ENCODE peak calls at places on chromosomes 5 and 9, in ten cellular contexts. U is thyroid gland, D is HCT116, S is right lobe of liver, I is HL-60, B is OCI-LY7, E is AG10803, Y is astrocyte of the spinal cord, O is cardiac fibroblast, C is fibroblast of lung. T is an unnamed sample.

GRCh38 chr9:26813247-26813646 is 79.4 kb downstream of the CAAP1 start:
- DNase-seq in I (no peak), B (no peak), Y (peak), E (peak), C (peak), D (no peak), S (no peak), U (no peak), O (no peak), T (no peak)

GRCh38 chr9:136309806-136310220 is 5.9 kb upstream of the CCDC187 start:
- DNase-seq in B (no peak), D (no peak), I (no peak), E (no peak), O (no peak), U (no peak), S (no peak), Y (no peak), C (no peak), T (no peak)

GRCh38 chr9:71683598-71684235 is 84.6 kb downstream of the CEMIP2 start:
- DNase-seq in I (peak), S (peak), B (no peak), U (no peak), E (peak), O (peak), C (peak), D (peak), Y (peak), T (no peak)

GRCh38 chr5:2917093-2917492 is 165.6 kb upstream of the IRX2 start:
- DNase-seq in C (no peak), U (no peak), D (no peak), S (no peak), Y (no peak), I (no peak), O (no peak), E (no peak), B (no peak), T (no peak)

GRCh38 chr5:81829242-81829641 is 78.3 kb upstream of the SSBP2 start:
- DNase-seq in D (no peak), U (no peak), B (no peak), Y (no peak), I (no peak), S (peak), O (no peak), E (no peak), C (peak), T (no peak)

GRCh38 chr5:83662558-83662957 is 58.1 kb downstream of the HAPLN1 start:
- DNase-seq in U (no peak), B (no peak), Y (no peak), I (no peak), E (no peak), O (no peak), C (no peak), D (no peak), S (no peak), T (peak)

GRCh38 chr5:72441861-72442540 is 65.2 kb downstream of the ZNF366 start:
- DNase-seq in S (no peak), Y (peak), D (peak), U (no peak), E (peak), C (peak), B (no peak), I (no peak), O (peak), T (no peak)

GRCh38 chr9:7570107-7570720 is 229.4 kb downstream of the DMAC1 start:
- DNase-seq in S (no peak), C (peak), B (peak), I (peak), E (peak), O (peak), D (peak), Y (peak), U (peak), T (peak)

GRCh38 chr5:158807947-158808346 is 291.8 kb downstream of the EBF1 start:
- DNase-seq in E (peak), U (no peak), Y (no peak), I (no peak), C (no peak), O (peak), S (no peak), B (no peak), D (no peak), T (no peak)

GRCh38 chr9:129473523-129474244 is 147.2 kb downstream of the C9orf50 start:
- DNase-seq in S (no peak), Y (no peak), O (peak), U (peak), E (peak), B (no peak), C (peak), D (no peak), I (no peak), T (no peak)

GRCh38 chr9:15509931-15510788 is 610 bp downstream of the PSIP1 start:
- DNase-seq in C (peak), I (peak), O (peak), E (peak), D (no peak), B (peak), Y (peak), S (peak), U (peak), T (peak)

GRCh38 chr5:77181596-77182304 is 28.7 kb upstream of the PDE8B start:
- DNase-seq in E (no peak), Y (no peak), B (no peak), D (no peak), I (no peak), O (no peak), C (no peak), S (no peak), U (peak), T (no peak)

GRCh38 chr9:935348-935965 is 41.0 kb upstream of the DMRT3 start:
- DNase-seq in E (peak), D (no peak), U (peak), C (peak), I (no peak), S (no peak), Y (no peak), O (no peak), B (no peak), T (no peak)

GRCh38 chr5:17431272-17432050 is 66.6 kb upstream of the TAF11L2 start:
- DNase-seq in U (no peak), Y (no peak), O (no peak), I (no peak), E (no peak), D (no peak), B (peak), S (no peak), C (no peak), T (peak)

GRCh38 chr5:8247485-8247884 is 378.5 kb downstream of the MTRR start:
- DNase-seq in E (no peak), I (no peak), C (no peak), S (no peak), Y (no peak), B (no peak), D (no peak), O (no peak), U (no peak), T (no peak)

GRCh38 chr5:125233944-125234343 is 487.5 kb upstream of the ZNF608 start:
- DNase-seq in I (no peak), C (no peak), U (no peak), S (no peak), B (no peak), E (no peak), O (no peak), Y (no peak), D (no peak), T (no peak)

GRCh38 chr5:141615991-141616715 is 2.6 kb downstream of the DIAPH1 start:
- DNase-seq in E (no peak), U (no peak), D (no peak), I (no peak), Y (no peak), S (no peak), B (no peak), C (no peak), O (no peak), T (no peak)

GRCh38 chr5:93717162-93717561 is 24.2 kb downstream of the POU5F2 start:
- DNase-seq in D (no peak), I (peak), C (peak), B (no peak), S (peak), E (peak), Y (peak), U (peak), O (peak), T (no peak)

GRCh38 chr5:128913551-128913950 is 51.7 kb upstream of the SLC27A6 start:
- DNase-seq in D (no peak), S (no peak), O (no peak), C (no peak), I (no peak), U (no peak), B (no peak), Y (no peak), E (no peak), T (peak)

GRCh38 chr9:133589454-133590227 is 19.5 kb downstream of the FAM163B start:
- DNase-seq in E (no peak), Y (no peak), D (peak), C (no peak), O (no peak), B (peak), I (no peak), U (no peak), S (no peak), T (peak)

GRCh38 chr5:169153405-169153804 is 147.5 kb downstream of the SLIT3 start:
- DNase-seq in B (no peak), U (peak), S (no peak), D (no peak), O (peak), I (no peak), E (peak), Y (no peak), C (no peak), T (no peak)

GRCh38 chr9:90142580-90142979 is 500.0 kb downstream of the DIRAS2 start:
- DNase-seq in I (peak), O (peak), D (peak), U (peak), C (peak), Y (peak), S (peak), E (peak), B (peak), T (peak)

GRCh38 chr5:31551878-31552277 is 19.8 kb downstream of the C5orf22 start:
- DNase-seq in D (no peak), C (no peak), U (no peak), Y (no peak), I (no peak), O (no peak), S (no peak), B (no peak), E (no peak), T (no peak)

GRCh38 chr5:95701074-95701473 is 18.3 kb upstream of the SPATA9 start:
- DNase-seq in D (no peak), E (no peak), B (no peak), U (no peak), C (peak), Y (no peak), O (no peak), S (no peak), I (no peak), T (no peak)

GRCh38 chr5:68343421-68343826 is 127.9 kb downstream of the PIK3R1 start:
- DNase-seq in S (no peak), Y (peak), E (peak), D (no peak), B (no peak), O (peak), I (no peak), C (peak), U (peak), T (peak)

GRCh38 chr9:137369111-137369787 is 53.7 kb downstream of the EXD3 start:
- DNase-seq in S (no peak), C (no peak), D (no peak), E (no peak), I (no peak), U (no peak), B (no peak), Y (no peak), O (no peak), T (no peak)

GRCh38 chr5:142830241-142831018 is 60.3 kb downstream of the ARHGAP26 start:
- DNase-seq in S (no peak), B (no peak), Y (peak), D (no peak), I (no peak), C (peak), U (no peak), E (peak), O (peak), T (no peak)

GRCh38 chr9:33884856-33885701 is 68.1 kb downstream of the UBE2R2 start:
- DNase-seq in O (peak), B (no peak), S (no peak), U (peak), C (peak), Y (peak), E (peak), I (no peak), D (no peak), T (no peak)

GRCh38 chr5:67963789-67964519 is 251.6 kb upstream of the PIK3R1 start:
- DNase-seq in D (no peak), U (peak), S (no peak), E (no peak), I (no peak), O (no peak), B (no peak), C (no peak), Y (no peak), T (no peak)

GRCh38 chr5:118548761-118549160 is 439.6 kb downstream of the DTWD2 start:
- DNase-seq in E (peak), U (no peak), C (peak), S (no peak), O (peak), D (no peak), I (no peak), B (no peak), Y (peak), T (no peak)

GRCh38 chr5:157819502-157820125 is 39.3 kb downstream of the CLINT1 start:
- DNase-seq in Y (peak), D (no peak), S (no peak), B (no peak), O (peak), U (no peak), E (no peak), I (no peak), C (no peak), T (no peak)

DNA sequence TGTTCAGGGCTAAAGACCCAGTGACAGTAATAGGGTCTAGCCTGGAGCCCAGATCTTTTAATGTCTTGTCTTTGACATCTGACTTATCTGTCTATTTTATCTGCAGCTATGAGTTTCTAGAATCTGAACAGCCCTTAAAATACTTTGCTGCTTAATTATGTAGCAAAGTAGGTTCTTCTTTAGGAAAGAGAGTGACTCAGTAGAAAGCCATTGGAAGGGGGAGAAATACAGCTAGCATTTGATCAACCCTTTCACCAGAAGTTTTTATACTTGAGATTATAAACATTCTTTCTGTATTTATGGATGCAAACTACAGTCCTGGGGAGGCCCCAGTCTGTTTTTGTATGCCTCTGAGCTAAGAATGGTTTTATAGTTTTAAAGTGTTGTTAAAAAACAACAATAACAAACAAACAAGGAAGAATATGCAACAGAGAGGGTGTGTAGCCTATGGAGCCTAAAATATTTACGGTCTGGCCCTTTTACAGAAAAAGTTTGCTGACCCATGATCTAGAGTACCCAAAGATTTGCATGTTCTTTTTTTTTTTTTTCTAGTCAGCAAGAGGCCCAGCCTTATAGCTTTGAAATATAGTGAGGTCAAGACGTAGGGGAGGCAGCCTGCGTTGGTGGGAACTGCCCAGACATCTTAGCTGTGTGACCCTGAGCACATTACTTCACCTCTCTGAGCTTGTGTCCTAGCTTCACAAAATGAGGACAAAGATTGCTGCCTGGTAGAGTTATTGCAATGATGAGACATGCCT is 9.7 kb downstream of the GSN start:
- DNase-seq in S (no peak), C (peak), I (no peak), O (peak), E (peak), D (no peak), U (no peak), B (no peak), Y (peak), T (no peak)
- H3K4me3 ChIP-seq in S (no peak), C (peak), I (no peak), O (no peak), E (peak), D (peak), U (no peak), B (no peak), Y (no peak), T (no peak)

GRCh38 chr9:75333624-75334023 is 245.3 kb downstream of the OSTF1 start:
- DNase-seq in D (no peak), U (no peak), E (no peak), Y (no peak), C (no peak), O (no peak), S (no peak), B (no peak), I (no peak), T (no peak)
- TF ChIP-seq CTCF in D (peak), U (peak), E (no peak), Y (no peak), C (no peak), O (no peak), S (no peak), B (peak), I (no peak), T (no peak)

DNA sequence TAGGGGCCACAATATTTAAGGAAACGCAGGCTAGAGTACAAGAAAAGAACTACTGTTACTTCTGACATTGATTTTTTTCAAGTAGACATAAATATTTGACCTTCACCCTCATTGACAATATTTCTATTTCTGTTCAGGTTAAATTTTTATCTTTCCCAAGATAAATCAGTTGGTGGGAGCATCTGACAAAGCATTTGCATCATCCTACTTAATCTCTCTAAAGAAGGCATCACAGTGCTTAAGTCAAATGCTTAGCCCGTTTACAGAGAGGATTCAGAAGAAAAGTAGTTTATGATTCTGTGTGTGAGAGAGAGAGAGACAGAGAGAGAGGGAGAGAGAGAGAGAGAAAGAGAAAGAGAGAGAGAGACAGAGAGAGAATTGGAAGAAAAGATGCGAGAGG is 1093.3 kb upstream of the CDH6 start:
- DNase-seq in E (no peak), S (no peak), B (no peak), O (no peak), C (peak), Y (peak), U (no peak), I (no peak), D (no peak), T (no peak)
- H3K4me3 ChIP-seq in E (no peak), S (no peak), B (no peak), O (no peak), C (no peak), Y (no peak), U (no peak), I (no peak), D (no peak), T (no peak)

GRCh38 chr9:37034320-37034937 is 361 bp upstream of the PAX5 start:
- DNase-seq in D (no peak), C (peak), S (no peak), I (peak), Y (no peak), B (peak), O (no peak), U (no peak), E (no peak), T (peak)
- TF ChIP-seq CTCF in D (peak), C (no peak), S (no peak), I (peak), Y (no peak), B (peak), O (no peak), U (no peak), E (no peak), T (peak)

DNA sequence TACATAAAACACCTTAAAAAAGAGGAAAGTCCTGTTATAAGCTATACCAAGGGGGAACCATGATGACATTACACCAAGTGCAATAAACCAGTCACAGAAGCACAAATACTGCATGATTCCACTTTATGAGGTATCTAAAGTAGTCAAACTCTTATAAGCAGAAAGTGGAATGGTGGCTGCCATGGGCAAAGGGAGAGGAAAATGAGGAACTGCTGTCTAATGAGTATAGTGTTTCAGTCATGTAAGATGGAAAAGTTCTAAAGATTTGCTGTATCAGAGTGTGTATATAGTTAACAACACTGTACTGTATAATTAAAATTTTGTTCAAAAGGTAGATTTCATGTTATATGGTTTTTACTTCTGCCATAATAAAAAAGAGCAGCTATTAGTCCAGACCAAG is 34.6 kb upstream of the NR5A1 start:
- DNase-seq in U (no peak), D (no peak), C (no peak), B (no peak), S (no peak), I (no peak), E (no peak), O (no peak), Y (no peak), T (no peak)
- H3K4me3 ChIP-seq in U (no peak), D (no peak), C (no peak), B (no peak), S (no peak), I (no peak), E (no peak), O (no peak), Y (no peak), T (no peak)

GRCh38 chr9:37650873-37651768 is at the start of gene FRMPD1:
- DNase-seq in S (peak), Y (peak), E (peak), O (peak), I (peak), B (peak), U (peak), C (peak), D (no peak), T (peak)
- TF ChIP-seq CTCF in S (no peak), Y (no peak), E (no peak), O (no peak), I (no peak), B (no peak), U (peak), C (no peak), D (no peak), T (peak)

DNA sequence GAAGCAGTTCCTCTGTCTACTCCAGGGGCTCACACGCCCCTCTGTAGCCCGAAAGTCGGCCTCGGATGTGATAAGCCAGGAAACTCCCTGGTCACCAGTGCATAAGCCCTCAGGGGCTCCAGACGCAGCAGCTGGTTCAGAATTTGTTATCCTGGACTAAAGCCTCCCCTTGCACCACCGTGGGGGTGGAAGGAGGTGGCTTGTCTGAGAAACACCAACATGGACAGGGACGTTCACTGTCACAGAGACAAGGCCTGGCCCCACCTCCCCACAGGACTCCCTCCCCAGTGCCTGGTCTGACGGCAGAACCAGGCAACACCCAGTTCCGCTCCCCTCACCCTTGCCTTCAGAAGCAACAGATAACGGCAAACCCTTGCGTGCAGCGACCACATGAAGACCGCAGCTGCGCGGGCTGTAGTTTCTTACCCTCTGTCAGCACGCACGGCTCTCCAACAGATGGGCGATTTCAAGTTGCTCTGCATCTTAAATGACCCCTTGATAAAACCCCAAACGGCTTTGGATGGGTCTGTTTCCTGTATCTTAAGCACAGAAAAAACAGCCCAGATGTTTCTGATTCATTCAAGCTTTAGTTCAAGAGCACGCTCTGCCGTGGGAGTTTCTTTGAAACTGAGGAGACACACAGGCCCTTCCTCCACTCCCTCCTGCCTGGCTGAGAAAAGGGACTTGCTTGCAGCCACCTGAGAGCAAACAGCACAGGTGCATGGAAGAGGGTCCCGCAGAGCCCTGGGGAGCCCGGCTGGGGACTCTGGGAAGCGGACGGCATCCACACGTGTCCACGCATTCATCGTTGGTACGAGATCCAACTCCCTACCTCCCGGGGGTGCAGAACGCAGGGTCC is 44.7 kb upstream of the NKD2 start:
- DNase-seq in I (peak), C (peak), E (peak), B (no peak), D (no peak), S (no peak), O (peak), U (no peak), Y (no peak), T (peak)
- H3K4me3 ChIP-seq in I (no peak), C (no peak), E (peak), B (no peak), D (no peak), S (no peak), O (no peak), U (no peak), Y (no peak), T (no peak)

GRCh38 chr5:35345222-35345621 is 114.9 kb upstream of the PRLR start:
- DNase-seq in I (no peak), Y (no peak), C (no peak), O (peak), S (no peak), B (no peak), U (no peak), D (no peak), E (no peak), T (no peak)
- TF ChIP-seq CTCF in I (no peak), Y (no peak), C (no peak), O (no peak), S (no peak), B (no peak), U (no peak), D (no peak), E (no peak), T (peak)